ENCODE peak calls at places on chromosomes 16 and 17, in eight cellular contexts. R is mesenchymal stem cell; J is RPMI7951; U is NCI-H1436 treated with DMSO at 0.1 percent for 48 hours; O is activated naive CD4-positive, alpha-beta T cell treated with Interleukin-2 at 50 U/mL for 16 hours; K is WTC11; L is AG20443; S is amniotic stem cell. N is an unnamed sample.

GRCh38 chr17:19830061-19830460 is 37.7 kb downstream of the ULK2 start:
- DNase-seq in R (no peak), O (no peak), U (no peak), K (no peak), J (no peak), L (no peak), S (no peak), N (no peak)

GRCh38 chr17:8156174-8156992 is 4.2 kb upstream of the PER1 start:
- DNase-seq in S (peak), R (peak), K (peak), L (peak), U (peak), J (peak), O (peak), N (peak)

GRCh38 chr16:64478258-64478906 is 643.5 kb downstream of the CDH11 start:
- DNase-seq in J (peak), R (peak), K (no peak), L (peak), O (no peak), S (peak), U (no peak), N (peak)

GRCh38 chr17:50806141-50806643 is 29.2 kb upstream of the WFIKKN2 start:
- DNase-seq in S (no peak), L (no peak), O (no peak), K (peak), J (no peak), U (no peak), R (no peak), N (no peak)

GRCh38 chr17:45172541-45173286 is 11.0 kb downstream of the HEXIM2 start:
- DNase-seq in S (no peak), O (peak), J (peak), K (peak), L (peak), U (peak), R (peak), N (peak)

GRCh38 chr17:75755205-75755901 is 9.6 kb downstream of the GALK1 start:
- DNase-seq in O (no peak), U (no peak), L (no peak), S (no peak), K (no peak), R (no peak), J (peak), N (no peak)

GRCh38 chr16:80263848-80264694 is 276.7 kb upstream of the DYNLRB2 start:
- DNase-seq in L (no peak), U (no peak), O (no peak), J (no peak), K (no peak), S (no peak), R (no peak), N (no peak)

GRCh38 chr17:41340934-41341861 is 9.4 kb downstream of the KRT33A start:
- DNase-seq in S (no peak), R (no peak), O (peak), U (no peak), K (no peak), J (no peak), L (no peak), N (no peak)

GRCh38 chr17:57379237-57380054 is 123.1 kb downstream of the MSI2 start:
- DNase-seq in J (no peak), R (peak), S (no peak), O (peak), K (no peak), L (no peak), U (no peak), N (no peak)

GRCh38 chr16:31491778-31492418 is 9.0 kb downstream of the SLC5A2 start:
- DNase-seq in R (no peak), U (no peak), O (no peak), K (no peak), S (no peak), J (no peak), L (no peak), N (no peak)

GRCh38 chr16:9536905-9537304 is 445.5 kb downstream of the HAPSTR1 start:
- DNase-seq in R (no peak), L (no peak), O (no peak), U (no peak), J (no peak), K (no peak), S (no peak), N (no peak)

GRCh38 chr16:50709061-50709695 is 15.8 kb downstream of the NOD2 start:
- DNase-seq in S (no peak), U (no peak), R (no peak), O (no peak), K (no peak), J (no peak), L (no peak), N (no peak)

N was measured in GM23248.